ENCODE peak calls at places on chromosomes 11 and 22, in eight cellular contexts. One of them, this sample, is unnamed.

GRCh38 chr22:37244922-37245722 is 1.1 kb upstream of the RAC2 start:
- DNase-seq in testis: no peak
- DNase-seq in CD8-positive, alpha-beta memory T cell: no peak
- DNase-seq in neural progenitor cell: no peak
- DNase-seq in thoracic aorta: no peak
- DNase-seq in psoas muscle: no peak
- DNase-seq in PC-3: no peak
- DNase-seq in CD8-positive, alpha-beta T cell: peak
- DNase-seq in this sample: peak

GRCh38 chr22:44363214-44363979 is 50.6 kb upstream of the SHISAL1 start:
- DNase-seq in testis: peak
- DNase-seq in thoracic aorta: peak
- DNase-seq in PC-3: peak
- DNase-seq in psoas muscle: peak
- DNase-seq in CD8-positive, alpha-beta memory T cell: no peak
- DNase-seq in neural progenitor cell: no peak
- DNase-seq in CD8-positive, alpha-beta T cell: no peak
- DNase-seq in this sample: peak

GRCh38 chr11:13859986-13860385 is 102.5 kb upstream of the SPON1 start:
- DNase-seq in thoracic aorta: no peak
- DNase-seq in CD8-positive, alpha-beta T cell: peak
- DNase-seq in testis: no peak
- DNase-seq in PC-3: no peak
- DNase-seq in psoas muscle: no peak
- DNase-seq in CD8-positive, alpha-beta memory T cell: peak
- DNase-seq in neural progenitor cell: no peak
- DNase-seq in this sample: no peak

GRCh38 chr22:36860438-36860820 is 377 bp upstream of the NCF4 start:
- DNase-seq in psoas muscle: no peak
- DNase-seq in PC-3: no peak
- DNase-seq in thoracic aorta: no peak
- DNase-seq in CD8-positive, alpha-beta memory T cell: no peak
- DNase-seq in CD8-positive, alpha-beta T cell: no peak
- DNase-seq in neural progenitor cell: no peak
- DNase-seq in testis: no peak
- DNase-seq in this sample: no peak

GRCh38 chr22:22706253-22706940 is 62.0 kb downstream of the GGTLC2 start:
- DNase-seq in CD8-positive, alpha-beta T cell: peak
- DNase-seq in psoas muscle: no peak
- DNase-seq in neural progenitor cell: no peak
- DNase-seq in testis: no peak
- DNase-seq in CD8-positive, alpha-beta memory T cell: no peak
- DNase-seq in thoracic aorta: no peak
- DNase-seq in PC-3: no peak
- DNase-seq in this sample: no peak

GRCh38 chr11:111097191-111097590 is 148.3 kb upstream of the POU2AF2 start:
- DNase-seq in neural progenitor cell: peak
- DNase-seq in CD8-positive, alpha-beta memory T cell: no peak
- DNase-seq in testis: peak
- DNase-seq in PC-3: peak
- DNase-seq in psoas muscle: peak
- DNase-seq in CD8-positive, alpha-beta T cell: no peak
- DNase-seq in thoracic aorta: no peak
- DNase-seq in this sample: peak

GRCh38 chr22:44567846-44568493 is 69.9 kb upstream of the RTL6 start:
- DNase-seq in CD8-positive, alpha-beta memory T cell: peak
- DNase-seq in psoas muscle: peak
- DNase-seq in CD8-positive, alpha-beta T cell: peak
- DNase-seq in testis: peak
- DNase-seq in PC-3: peak
- DNase-seq in thoracic aorta: no peak
- DNase-seq in neural progenitor cell: no peak
- DNase-seq in this sample: no peak

GRCh38 chr11:8828055-8828454 is 82.9 kb upstream of the AKIP1 start:
- DNase-seq in CD8-positive, alpha-beta memory T cell: no peak
- DNase-seq in testis: no peak
- DNase-seq in thoracic aorta: no peak
- DNase-seq in PC-3: no peak
- DNase-seq in neural progenitor cell: no peak
- DNase-seq in CD8-positive, alpha-beta T cell: no peak
- DNase-seq in psoas muscle: no peak
- DNase-seq in this sample: no peak

GRCh38 chr22:23767673-23768548 is at the start of gene CHCHD10:
- DNase-seq in CD8-positive, alpha-beta T cell: peak
- DNase-seq in testis: peak
- DNase-seq in CD8-positive, alpha-beta memory T cell: peak
- DNase-seq in PC-3: peak
- DNase-seq in neural progenitor cell: peak
- DNase-seq in thoracic aorta: peak
- DNase-seq in psoas muscle: peak
- DNase-seq in this sample: peak

GRCh38 chr11:14376920-14377319 is 17.9 kb upstream of the RRAS2 start:
- DNase-seq in CD8-positive, alpha-beta T cell: no peak
- DNase-seq in neural progenitor cell: no peak
- DNase-seq in CD8-positive, alpha-beta memory T cell: no peak
- DNase-seq in psoas muscle: no peak
- DNase-seq in thoracic aorta: no peak
- DNase-seq in PC-3: peak
- DNase-seq in testis: no peak
- DNase-seq in this sample: no peak

GRCh38 chr11:113021111-113021510 is 59.9 kb downstream of the NCAM1 start:
- DNase-seq in testis: no peak
- DNase-seq in CD8-positive, alpha-beta memory T cell: no peak
- DNase-seq in thoracic aorta: no peak
- DNase-seq in PC-3: no peak
- DNase-seq in neural progenitor cell: no peak
- DNase-seq in CD8-positive, alpha-beta T cell: no peak
- DNase-seq in psoas muscle: no peak
- DNase-seq in this sample: no peak

GRCh38 chr11:73445980-73446379 is 69.8 kb downstream of the RELT start:
- DNase-seq in neural progenitor cell: no peak
- DNase-seq in psoas muscle: no peak
- DNase-seq in CD8-positive, alpha-beta memory T cell: no peak
- DNase-seq in testis: no peak
- DNase-seq in PC-3: no peak
- DNase-seq in CD8-positive, alpha-beta T cell: no peak
- DNase-seq in thoracic aorta: no peak
- DNase-seq in this sample: no peak

GRCh38 chr11:46686886-46687810 is 13.3 kb downstream of the ARHGAP1 start:
- DNase-seq in CD8-positive, alpha-beta T cell: no peak
- DNase-seq in psoas muscle: no peak
- DNase-seq in CD8-positive, alpha-beta memory T cell: no peak
- DNase-seq in PC-3: no peak
- DNase-seq in neural progenitor cell: no peak
- DNase-seq in testis: no peak
- DNase-seq in thoracic aorta: no peak
- DNase-seq in this sample: no peak

GRCh38 chr22:35834080-35834479 is 116.4 kb downstream of the APOL5 start:
- DNase-seq in psoas muscle: no peak
- DNase-seq in PC-3: no peak
- DNase-seq in thoracic aorta: no peak
- DNase-seq in CD8-positive, alpha-beta T cell: no peak
- DNase-seq in testis: no peak
- DNase-seq in CD8-positive, alpha-beta memory T cell: no peak
- DNase-seq in neural progenitor cell: no peak
- DNase-seq in this sample: no peak
- H3K4me3 ChIP-seq in psoas muscle: peak
- H3K4me3 ChIP-seq in PC-3: peak
- H3K4me3 ChIP-seq in thoracic aorta: no peak
- H3K4me3 ChIP-seq in CD8-positive, alpha-beta T cell: no peak
- H3K4me3 ChIP-seq in testis: no peak
- H3K4me3 ChIP-seq in CD8-positive, alpha-beta memory T cell: no peak
- H3K4me3 ChIP-seq in neural progenitor cell: no peak
- H3K4me3 ChIP-seq in this sample: no peak

DNA sequence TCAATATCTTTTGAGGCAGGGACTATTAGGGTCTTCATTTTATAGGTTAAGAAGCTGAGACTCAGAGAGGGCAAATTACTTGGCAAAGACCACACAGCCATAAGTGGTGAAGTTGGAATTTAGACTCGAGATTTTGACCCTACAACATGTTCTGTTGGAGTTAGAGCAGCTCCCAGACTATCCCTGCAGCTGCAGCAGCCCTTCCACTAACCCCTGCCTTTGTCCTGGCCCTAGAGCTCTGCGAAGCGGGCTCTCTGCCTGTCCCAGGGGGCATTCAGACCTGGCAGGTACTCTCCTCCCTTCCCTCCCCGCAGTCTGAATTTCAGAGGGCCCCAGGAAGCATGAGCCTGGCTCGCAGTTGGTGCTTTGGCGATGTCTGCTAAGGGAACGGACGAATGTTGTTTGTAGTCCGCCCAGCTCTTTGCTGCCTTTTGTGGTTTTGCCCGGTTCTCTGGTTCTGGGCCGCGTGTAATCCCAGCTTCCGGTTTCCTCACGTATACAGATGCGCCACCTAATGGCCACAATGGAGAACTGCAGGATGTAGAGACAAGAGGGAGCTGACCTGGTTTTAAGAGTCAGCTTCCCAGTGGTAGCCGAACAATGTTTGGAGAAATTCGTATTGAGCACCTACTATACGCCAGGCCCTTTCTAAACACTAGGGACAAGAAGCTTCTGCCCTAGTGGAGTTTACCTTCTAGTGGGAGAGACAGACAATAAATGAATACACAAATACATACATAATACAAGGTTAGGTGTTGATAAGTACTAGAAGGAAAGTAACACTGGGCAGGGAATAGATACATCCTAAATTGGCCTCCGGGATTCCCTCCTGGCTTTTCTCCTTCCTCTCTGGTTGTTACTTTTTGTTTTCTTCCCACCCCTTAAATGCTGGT is 125.2 kb downstream of the ST3GAL4 start:
- DNase-seq in CD8-positive, alpha-beta T cell: peak
- DNase-seq in testis: peak
- DNase-seq in psoas muscle: peak
- DNase-seq in PC-3: peak
- DNase-seq in neural progenitor cell: peak
- DNase-seq in thoracic aorta: peak
- DNase-seq in CD8-positive, alpha-beta memory T cell: peak
- DNase-seq in this sample: peak
- H3K4me3 ChIP-seq in CD8-positive, alpha-beta T cell: peak
- H3K4me3 ChIP-seq in testis: peak
- H3K4me3 ChIP-seq in psoas muscle: peak
- H3K4me3 ChIP-seq in PC-3: peak
- H3K4me3 ChIP-seq in neural progenitor cell: no peak
- H3K4me3 ChIP-seq in thoracic aorta: peak
- H3K4me3 ChIP-seq in CD8-positive, alpha-beta memory T cell: peak
- H3K4me3 ChIP-seq in this sample: no peak

DNA sequence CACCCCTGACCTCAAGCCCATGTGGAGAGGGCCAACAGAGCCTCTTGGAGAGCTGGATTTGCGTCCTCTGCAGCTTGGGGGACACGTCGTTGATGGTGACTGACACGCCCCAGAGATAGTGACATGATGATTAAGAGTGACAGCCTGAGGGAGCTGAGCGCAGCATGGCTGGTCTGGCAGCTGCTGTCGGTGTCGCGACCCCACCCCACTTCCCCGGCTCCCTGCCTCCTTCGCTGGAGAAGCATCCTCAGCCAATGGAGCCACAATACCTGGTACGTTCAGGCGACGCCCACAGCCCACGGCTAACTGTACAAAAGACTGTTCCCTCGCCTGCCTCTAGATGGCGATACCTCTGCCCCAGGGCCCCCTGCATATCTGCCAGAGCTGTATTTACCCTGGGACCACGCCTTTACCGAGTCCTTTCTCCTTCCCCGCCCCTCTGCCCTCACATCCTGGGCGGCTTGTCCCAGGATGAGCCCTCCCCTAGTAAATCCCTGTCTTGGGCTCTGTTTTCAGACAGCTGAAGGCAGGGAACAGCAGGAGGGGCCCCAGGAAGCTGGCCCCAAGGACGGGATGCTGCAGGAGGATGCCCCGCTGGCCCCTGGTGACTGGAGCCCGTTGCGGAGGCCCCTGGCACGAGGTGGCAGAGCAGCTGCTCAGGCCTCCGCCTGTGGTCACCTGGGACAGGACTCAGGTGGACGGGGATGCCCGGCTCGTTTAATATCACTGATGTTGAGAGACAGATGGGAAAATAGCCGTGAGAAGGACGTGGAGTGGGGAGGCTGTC is 90.6 kb downstream of the RPS6KA4 start:
- DNase-seq in PC-3: peak
- DNase-seq in neural progenitor cell: peak
- DNase-seq in CD8-positive, alpha-beta T cell: peak
- DNase-seq in testis: peak
- DNase-seq in psoas muscle: peak
- DNase-seq in CD8-positive, alpha-beta memory T cell: peak
- DNase-seq in thoracic aorta: no peak
- DNase-seq in this sample: peak
- H3K4me3 ChIP-seq in PC-3: peak
- H3K4me3 ChIP-seq in neural progenitor cell: peak
- H3K4me3 ChIP-seq in CD8-positive, alpha-beta T cell: peak
- H3K4me3 ChIP-seq in testis: peak
- H3K4me3 ChIP-seq in psoas muscle: peak
- H3K4me3 ChIP-seq in CD8-positive, alpha-beta memory T cell: peak
- H3K4me3 ChIP-seq in thoracic aorta: peak
- H3K4me3 ChIP-seq in this sample: peak

GRCh38 chr22:28977481-28977971 is 84.1 kb downstream of the C22orf31 start:
- DNase-seq in CD8-positive, alpha-beta memory T cell: no peak
- DNase-seq in neural progenitor cell: no peak
- DNase-seq in psoas muscle: no peak
- DNase-seq in thoracic aorta: no peak
- DNase-seq in CD8-positive, alpha-beta T cell: no peak
- DNase-seq in PC-3: no peak
- DNase-seq in testis: peak
- DNase-seq in this sample: no peak

GRCh38 chr22:28976588-28976987 is 85.0 kb downstream of the C22orf31 start:
- DNase-seq in CD8-positive, alpha-beta T cell: no peak
- DNase-seq in PC-3: peak
- DNase-seq in psoas muscle: no peak
- DNase-seq in testis: no peak
- DNase-seq in CD8-positive, alpha-beta memory T cell: no peak
- DNase-seq in neural progenitor cell: no peak
- DNase-seq in thoracic aorta: no peak
- DNase-seq in this sample: no peak

GRCh38 chr22:28978863-28979799 is 82.5 kb downstream of the C22orf31 start:
- DNase-seq in CD8-positive, alpha-beta T cell: no peak
- DNase-seq in testis: no peak
- DNase-seq in thoracic aorta: no peak
- DNase-seq in neural progenitor cell: no peak
- DNase-seq in psoas muscle: no peak
- DNase-seq in CD8-positive, alpha-beta memory T cell: no peak
- DNase-seq in PC-3: no peak
- DNase-seq in this sample: no peak

GRCh38 chr22:28978158-28978557 is 83.5 kb downstream of the C22orf31 start:
- DNase-seq in testis: peak
- DNase-seq in neural progenitor cell: no peak
- DNase-seq in CD8-positive, alpha-beta T cell: no peak
- DNase-seq in thoracic aorta: no peak
- DNase-seq in PC-3: peak
- DNase-seq in psoas muscle: peak
- DNase-seq in CD8-positive, alpha-beta memory T cell: no peak
- DNase-seq in this sample: no peak

DNA sequence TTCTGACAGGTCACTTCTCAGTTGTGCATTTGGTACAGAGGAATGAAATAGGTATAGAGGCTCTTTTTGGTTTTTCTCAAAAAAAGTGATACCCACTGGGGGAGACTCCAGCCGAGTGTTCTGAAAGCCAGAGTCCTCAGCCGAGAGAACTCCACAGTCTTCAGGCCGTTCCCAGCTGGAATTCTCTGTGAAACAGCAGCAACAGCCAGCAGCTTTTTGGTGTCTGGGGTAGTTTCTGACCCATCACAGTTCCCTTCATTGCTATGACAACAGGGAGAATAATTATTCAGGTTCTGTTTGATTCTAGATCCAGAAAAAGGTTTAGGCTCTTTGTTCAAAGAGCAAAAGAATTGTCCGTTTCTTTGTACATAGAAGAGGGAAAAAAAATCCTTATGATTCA is 84.6 kb downstream of the C22orf31 start:
- DNase-seq in neural progenitor cell: peak
- DNase-seq in testis: no peak
- DNase-seq in psoas muscle: no peak
- DNase-seq in PC-3: no peak
- DNase-seq in CD8-positive, alpha-beta memory T cell: no peak
- DNase-seq in CD8-positive, alpha-beta T cell: no peak
- DNase-seq in thoracic aorta: no peak
- DNase-seq in this sample: no peak
- H3K4me3 ChIP-seq in neural progenitor cell: no peak
- H3K4me3 ChIP-seq in testis: no peak
- H3K4me3 ChIP-seq in psoas muscle: peak
- H3K4me3 ChIP-seq in PC-3: no peak
- H3K4me3 ChIP-seq in CD8-positive, alpha-beta memory T cell: no peak
- H3K4me3 ChIP-seq in CD8-positive, alpha-beta T cell: no peak
- H3K4me3 ChIP-seq in thoracic aorta: peak
- H3K4me3 ChIP-seq in this sample: no peak

This sample was measured in left lung.